ENCODE peak calls at places on chromosomes 11 and 22, in seven cellular contexts. K, F, M, P, V, T and X are unnamed samples.

GRCh38 chr22:30250039-30250565 is 3.5 kb upstream of the LIF start:
- DNase-seq in M (no peak), F (no peak), K (no peak), T (no peak), P (no peak), V (no peak), X (no peak)

GRCh38 chr11:116189378-116190170 is 583.2 kb downstream of the BUD13 start:
- DNase-seq in T (no peak), V (no peak), P (no peak), M (no peak), K (no peak), F (no peak), X (no peak)

GRCh38 chr11:14186376-14186775 is 172.6 kb downstream of the RRAS2 start:
- DNase-seq in P (no peak), K (no peak), F (no peak), M (no peak), T (no peak), V (no peak), X (no peak)

GRCh38 chr11:111427471-111427912 is 48.4 kb upstream of the POU2AF1 start:
- DNase-seq in M (no peak), P (peak), V (peak), T (peak), F (peak), K (no peak), X (no peak)

GRCh38 chr11:118834428-118835028 is 43.6 kb upstream of the DDX6 start:
- DNase-seq in T (no peak), K (no peak), V (peak), P (no peak), M (no peak), F (no peak), X (peak)

GRCh38 chr22:37169412-37169811 is 18.6 kb downstream of the C1QTNF6 start:
- DNase-seq in T (no peak), K (no peak), M (peak), F (no peak), P (no peak), V (no peak), X (no peak)

GRCh38 chr11:133793271-133793848 is 52.0 kb downstream of the SPATA19 start:
- DNase-seq in V (no peak), K (no peak), P (no peak), F (no peak), M (no peak), T (no peak), X (no peak)

GRCh38 chr11:102225689-102226562 is 91.4 kb upstream of the BIRC3 start:
- DNase-seq in T (peak), K (no peak), F (no peak), V (peak), P (peak), M (no peak), X (peak)

GRCh38 chr22:37749831-37750595 is 53.2 kb downstream of the TRIOBP start:
- DNase-seq in P (peak), M (no peak), V (peak), F (no peak), T (peak), K (no peak), X (peak)

DNA sequence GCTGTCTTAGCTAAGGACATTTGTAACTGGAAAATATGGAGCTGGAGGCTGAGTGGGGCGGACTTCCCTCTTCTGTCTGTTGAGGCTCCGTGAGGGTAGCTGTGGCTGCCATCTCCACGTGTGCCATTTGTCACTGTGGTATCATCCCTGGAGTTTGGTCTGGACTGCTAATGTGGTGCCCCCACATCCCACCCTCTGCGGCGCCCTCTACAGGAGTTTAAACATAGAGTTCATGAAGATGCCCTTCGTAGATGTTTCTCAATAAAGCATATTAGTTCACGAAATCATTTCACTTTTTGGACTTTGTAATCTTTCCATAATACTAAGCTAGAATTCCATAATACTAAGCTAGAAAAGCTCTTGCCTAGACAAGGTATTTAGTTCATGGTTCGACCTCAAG is 52.4 kb downstream of the TECTA start:
- DNase-seq in P (no peak), M (no peak), F (no peak), V (no peak), T (no peak), K (no peak), X (no peak)
- TF ChIP-seq CTCF in P (no peak), M (no peak), F (no peak), V (no peak), T (no peak), K (no peak), X (no peak)

GRCh38 chr11:124150684-124151083 is 32.5 kb upstream of the OR10D3 start:
- DNase-seq in K (no peak), V (no peak), F (no peak), T (no peak), M (no peak), P (no peak), X (no peak)
- H3K4me3 ChIP-seq in K (no peak), V (no peak), F (no peak), T (no peak), M (no peak), P (no peak), X (no peak)

DNA sequence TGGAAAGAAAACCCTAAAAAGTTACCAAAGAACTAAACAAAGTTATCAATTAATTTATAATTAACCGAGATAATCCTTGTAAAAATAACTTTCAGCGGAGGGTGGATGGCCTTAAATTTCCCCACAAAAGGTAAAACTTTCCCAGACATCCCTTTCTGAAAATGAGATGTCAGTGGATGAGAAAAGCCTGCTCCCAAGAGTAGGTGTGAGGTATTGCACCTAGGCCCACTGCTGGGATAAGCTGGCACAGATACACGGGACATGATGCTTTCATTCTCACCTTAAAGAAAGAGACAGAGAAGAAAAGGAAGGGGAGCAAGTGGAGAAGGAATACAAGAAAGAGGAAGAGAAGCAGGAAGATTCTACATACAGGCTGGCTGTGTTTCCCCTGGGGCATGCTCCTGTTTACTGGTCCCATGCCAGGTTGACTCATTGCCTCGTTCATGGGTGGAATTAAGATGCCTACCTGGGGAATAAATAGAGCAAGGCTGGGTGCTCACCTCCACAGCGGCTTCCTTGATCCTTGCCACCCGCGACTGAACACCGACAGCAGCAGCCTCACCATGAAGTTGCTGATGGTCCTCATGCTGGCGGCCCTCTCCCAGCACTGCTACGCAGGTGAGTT is at the start of gene SCGB2A2:
- DNase-seq in M (no peak), T (peak), K (no peak), P (peak), F (peak), V (no peak), X (peak)
- TF ChIP-seq CTCF in M (no peak), T (peak), K (no peak), P (peak), F (peak), V (no peak), X (peak)

GRCh38 chr11:10749476-10749875 is 1.6 kb upstream of the CTR9 start:
- DNase-seq in M (no peak), K (no peak), F (no peak), T (no peak), V (no peak), P (no peak), X (no peak)

GRCh38 chr11:10752061-10752460 is 1.0 kb downstream of the CTR9 start:
- DNase-seq in K (no peak), T (peak), M (no peak), V (no peak), P (peak), F (no peak), X (no peak)

GRCh38 chr11:10750838-10751580 is at the start of gene CTR9:
- DNase-seq in T (peak), K (peak), V (peak), M (peak), P (peak), F (peak), X (peak)

GRCh38 chr11:10751581-10751940 is 515 bp downstream of the CTR9 start:
- DNase-seq in V (no peak), T (peak), P (no peak), F (no peak), M (no peak), K (no peak), X (peak)

GRCh38 chr11:10752486-10752885 is 1.4 kb downstream of the CTR9 start:
- DNase-seq in V (no peak), P (no peak), F (no peak), M (no peak), K (no peak), T (no peak), X (no peak)
- H3K4me3 ChIP-seq in V (peak), P (peak), F (no peak), M (peak), K (no peak), T (no peak), X (no peak)

DNA sequence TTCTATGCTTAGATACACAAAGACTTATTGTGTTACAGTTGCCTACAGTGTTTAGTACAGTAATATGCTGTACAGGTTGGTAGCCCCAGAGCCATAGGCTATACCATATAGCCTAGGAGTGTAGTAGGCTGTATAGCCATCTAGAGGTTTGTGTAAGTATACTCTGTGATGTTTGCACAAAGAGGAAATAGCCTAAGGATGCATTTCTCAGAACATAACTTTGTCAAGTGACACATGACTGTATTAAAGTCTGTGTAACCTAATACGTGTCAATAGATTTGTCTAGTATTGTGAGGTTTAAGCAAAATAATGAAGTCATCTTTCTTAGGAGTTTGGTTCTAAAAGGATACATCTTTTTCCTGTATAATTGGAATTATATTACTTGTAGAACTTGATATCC is 5.5 kb downstream of the ZC3H12C start:
- DNase-seq in M (no peak), P (peak), V (no peak), F (no peak), T (peak), K (no peak), X (no peak)
- TF ChIP-seq CTCF in M (no peak), P (no peak), V (no peak), F (no peak), T (no peak), K (no peak), X (no peak)